ENCODE peak calls at places on chromosome 18, in six cellular contexts. One of them, this sample, is unnamed.

GRCh38 chr18:53918091-53918490 is 306.4 kb downstream of the MBD2 start:
- ATAC-seq in GM12878: no peak
- ATAC-seq in left lung: peak
- ATAC-seq in right cardiac atrium: no peak
- ATAC-seq in activated naive CD8-positive, alpha-beta T cell treated with anti-CD3 and anti-CD28 coated beads, Interleukin-2, amount 10 ng/mL, durations not matched to agents 7 days and 5 days: no peak
- ATAC-seq in T-helper 17 cell: no peak
- ATAC-seq in this sample: no peak

GRCh38 chr18:60880184-60880583 is 453.0 kb upstream of the CDH20 start:
- ATAC-seq in left lung: no peak
- ATAC-seq in activated naive CD8-positive, alpha-beta T cell treated with anti-CD3 and anti-CD28 coated beads, Interleukin-2, amount 10 ng/mL, durations not matched to agents 7 days and 5 days: no peak
- ATAC-seq in GM12878: no peak
- ATAC-seq in T-helper 17 cell: no peak
- ATAC-seq in right cardiac atrium: no peak
- ATAC-seq in this sample: no peak

GRCh38 chr18:8176554-8176953 is 432.7 kb upstream of the RAB12 start:
- ATAC-seq in GM12878: no peak
- ATAC-seq in left lung: peak
- ATAC-seq in right cardiac atrium: no peak
- ATAC-seq in T-helper 17 cell: no peak
- ATAC-seq in activated naive CD8-positive, alpha-beta T cell treated with anti-CD3 and anti-CD28 coated beads, Interleukin-2, amount 10 ng/mL, durations not matched to agents 7 days and 5 days: no peak
- ATAC-seq in this sample: no peak

GRCh38 chr18:76351961-76352581 is 143.0 kb downstream of the ZNF516 start:
- ATAC-seq in right cardiac atrium: peak
- ATAC-seq in T-helper 17 cell: no peak
- ATAC-seq in GM12878: no peak
- ATAC-seq in activated naive CD8-positive, alpha-beta T cell treated with anti-CD3 and anti-CD28 coated beads, Interleukin-2, amount 10 ng/mL, durations not matched to agents 7 days and 5 days: no peak
- ATAC-seq in left lung: peak
- ATAC-seq in this sample: no peak

GRCh38 chr18:35917043-35917442 is 55.4 kb upstream of the RMP24 start:
- ATAC-seq in activated naive CD8-positive, alpha-beta T cell treated with anti-CD3 and anti-CD28 coated beads, Interleukin-2, amount 10 ng/mL, durations not matched to agents 7 days and 5 days: no peak
- ATAC-seq in T-helper 17 cell: no peak
- ATAC-seq in GM12878: no peak
- ATAC-seq in left lung: no peak
- ATAC-seq in right cardiac atrium: no peak
- ATAC-seq in this sample: no peak

GRCh38 chr18:47163241-47163640 is 12.9 kb downstream of the IER3IP1 start:
- ATAC-seq in right cardiac atrium: no peak
- ATAC-seq in left lung: peak
- ATAC-seq in T-helper 17 cell: peak
- ATAC-seq in activated naive CD8-positive, alpha-beta T cell treated with anti-CD3 and anti-CD28 coated beads, Interleukin-2, amount 10 ng/mL, durations not matched to agents 7 days and 5 days: no peak
- ATAC-seq in GM12878: peak
- ATAC-seq in this sample: peak

GRCh38 chr18:6561893-6562292 is 147.2 kb upstream of the L3MBTL4 start:
- ATAC-seq in GM12878: no peak
- ATAC-seq in right cardiac atrium: no peak
- ATAC-seq in activated naive CD8-positive, alpha-beta T cell treated with anti-CD3 and anti-CD28 coated beads, Interleukin-2, amount 10 ng/mL, durations not matched to agents 7 days and 5 days: no peak
- ATAC-seq in left lung: peak
- ATAC-seq in T-helper 17 cell: no peak
- ATAC-seq in this sample: no peak

GRCh38 chr18:22337311-22337710 is 80.4 kb downstream of the CTAGE1 start:
- ATAC-seq in GM12878: no peak
- ATAC-seq in T-helper 17 cell: no peak
- ATAC-seq in activated naive CD8-positive, alpha-beta T cell treated with anti-CD3 and anti-CD28 coated beads, Interleukin-2, amount 10 ng/mL, durations not matched to agents 7 days and 5 days: no peak
- ATAC-seq in right cardiac atrium: no peak
- ATAC-seq in left lung: peak
- ATAC-seq in this sample: no peak

GRCh38 chr18:77086656-77087390 is 45.8 kb downstream of the MBP start:
- ATAC-seq in activated naive CD8-positive, alpha-beta T cell treated with anti-CD3 and anti-CD28 coated beads, Interleukin-2, amount 10 ng/mL, durations not matched to agents 7 days and 5 days: no peak
- ATAC-seq in right cardiac atrium: peak
- ATAC-seq in GM12878: no peak
- ATAC-seq in T-helper 17 cell: no peak
- ATAC-seq in left lung: peak
- ATAC-seq in this sample: no peak

GRCh38 chr18:51074605-51075004 is 44.6 kb downstream of the SMAD4 start:
- ATAC-seq in GM12878: peak
- ATAC-seq in right cardiac atrium: no peak
- ATAC-seq in activated naive CD8-positive, alpha-beta T cell treated with anti-CD3 and anti-CD28 coated beads, Interleukin-2, amount 10 ng/mL, durations not matched to agents 7 days and 5 days: peak
- ATAC-seq in T-helper 17 cell: no peak
- ATAC-seq in left lung: no peak
- ATAC-seq in this sample: peak

GRCh38 chr18:75025573-75025972 is 183.4 kb downstream of the PTGR3 start:
- ATAC-seq in right cardiac atrium: no peak
- ATAC-seq in GM12878: no peak
- ATAC-seq in T-helper 17 cell: no peak
- ATAC-seq in left lung: no peak
- ATAC-seq in activated naive CD8-positive, alpha-beta T cell treated with anti-CD3 and anti-CD28 coated beads, Interleukin-2, amount 10 ng/mL, durations not matched to agents 7 days and 5 days: no peak
- ATAC-seq in this sample: no peak

GRCh38 chr18:47979611-47980200 is 49.2 kb upstream of the SMAD2 start:
- ATAC-seq in GM12878: no peak
- ATAC-seq in left lung: no peak
- ATAC-seq in right cardiac atrium: no peak
- ATAC-seq in activated naive CD8-positive, alpha-beta T cell treated with anti-CD3 and anti-CD28 coated beads, Interleukin-2, amount 10 ng/mL, durations not matched to agents 7 days and 5 days: no peak
- ATAC-seq in T-helper 17 cell: no peak
- ATAC-seq in this sample: no peak

GRCh38 chr18:58484989-58485962 is 143.6 kb downstream of the ALPK2 start:
- ATAC-seq in GM12878: no peak
- ATAC-seq in activated naive CD8-positive, alpha-beta T cell treated with anti-CD3 and anti-CD28 coated beads, Interleukin-2, amount 10 ng/mL, durations not matched to agents 7 days and 5 days: no peak
- ATAC-seq in left lung: no peak
- ATAC-seq in T-helper 17 cell: no peak
- ATAC-seq in right cardiac atrium: peak
- ATAC-seq in this sample: no peak

GRCh38 chr18:11004294-11004693 is 145.1 kb downstream of the PIEZO2 start:
- ATAC-seq in GM12878: peak
- ATAC-seq in right cardiac atrium: no peak
- ATAC-seq in activated naive CD8-positive, alpha-beta T cell treated with anti-CD3 and anti-CD28 coated beads, Interleukin-2, amount 10 ng/mL, durations not matched to agents 7 days and 5 days: no peak
- ATAC-seq in T-helper 17 cell: no peak
- ATAC-seq in left lung: no peak
- ATAC-seq in this sample: no peak

GRCh38 chr18:23689031-23689615 is at the start of gene LAMA3:
- ATAC-seq in right cardiac atrium: peak
- ATAC-seq in GM12878: peak
- ATAC-seq in left lung: peak
- ATAC-seq in T-helper 17 cell: peak
- ATAC-seq in activated naive CD8-positive, alpha-beta T cell treated with anti-CD3 and anti-CD28 coated beads, Interleukin-2, amount 10 ng/mL, durations not matched to agents 7 days and 5 days: peak
- ATAC-seq in this sample: peak

GRCh38 chr18:69689081-69689759 is 258.5 kb downstream of the CD226 start:
- ATAC-seq in left lung: no peak
- ATAC-seq in T-helper 17 cell: no peak
- ATAC-seq in activated naive CD8-positive, alpha-beta T cell treated with anti-CD3 and anti-CD28 coated beads, Interleukin-2, amount 10 ng/mL, durations not matched to agents 7 days and 5 days: no peak
- ATAC-seq in right cardiac atrium: no peak
- ATAC-seq in GM12878: no peak
- ATAC-seq in this sample: no peak

GRCh38 chr18:25016666-25017065 is 335.3 kb downstream of the ZNF521 start:
- ATAC-seq in right cardiac atrium: no peak
- ATAC-seq in GM12878: no peak
- ATAC-seq in T-helper 17 cell: no peak
- ATAC-seq in left lung: no peak
- ATAC-seq in activated naive CD8-positive, alpha-beta T cell treated with anti-CD3 and anti-CD28 coated beads, Interleukin-2, amount 10 ng/mL, durations not matched to agents 7 days and 5 days: no peak
- ATAC-seq in this sample: no peak

GRCh38 chr18:13308369-13308768 is 89.8 kb downstream of the LDLRAD4 start:
- ATAC-seq in left lung: no peak
- ATAC-seq in activated naive CD8-positive, alpha-beta T cell treated with anti-CD3 and anti-CD28 coated beads, Interleukin-2, amount 10 ng/mL, durations not matched to agents 7 days and 5 days: peak
- ATAC-seq in right cardiac atrium: no peak
- ATAC-seq in GM12878: peak
- ATAC-seq in T-helper 17 cell: no peak
- ATAC-seq in this sample: no peak

GRCh38 chr18:46273861-46274260 is 169.7 kb downstream of the HAUS1 start:
- ATAC-seq in left lung: no peak
- ATAC-seq in T-helper 17 cell: no peak
- ATAC-seq in GM12878: no peak
- ATAC-seq in activated naive CD8-positive, alpha-beta T cell treated with anti-CD3 and anti-CD28 coated beads, Interleukin-2, amount 10 ng/mL, durations not matched to agents 7 days and 5 days: no peak
- ATAC-seq in right cardiac atrium: no peak
- ATAC-seq in this sample: no peak

This sample was measured in stimulated activated memory B cell treated with anti-CD40 and anti-IgM and Interleukin-4, amounts not matched to agents 10 μg/mL and 1 μg/mL and 100 μg/mL, for 72 hours.